ENCODE peak calls at places on chromosomes 16 and 17, in nine cellular contexts. S, Q, B, M, J, F, H, C and U are unnamed samples.

GRCh38 chr17:78697122-78697845 is 84.8 kb downstream of the CYTH1 start:
- DNase-seq in S (no peak), Q (no peak), B (no peak), M (no peak), J (peak), F (no peak), H (no peak), C (no peak), U (no peak)

GRCh38 chr17:2542456-2542855 is 30.8 kb upstream of the METTL16 start:
- DNase-seq in S (no peak), Q (peak), B (no peak), M (no peak), J (no peak), F (no peak), H (no peak), C (no peak), U (no peak)

GRCh38 chr16:85621698-85622433 is 8.7 kb downstream of the GSE1 start:
- DNase-seq in S (no peak), Q (peak), B (no peak), M (no peak), J (no peak), F (no peak), H (no peak), C (no peak), U (no peak)

GRCh38 chr17:29124135-29124930 is 55.9 kb downstream of the MYO18A start:
- DNase-seq in S (peak), Q (peak), B (peak), M (peak), J (peak), F (peak), H (no peak), C (no peak), U (peak)

GRCh38 chr16:14353340-14353739 is 276.7 kb downstream of the PARN start:
- DNase-seq in S (no peak), Q (no peak), B (no peak), M (no peak), J (no peak), F (no peak), H (no peak), C (no peak), U (no peak)

GRCh38 chr16:68396481-68396880 is 51.8 kb downstream of the SMPD3 start:
- DNase-seq in S (no peak), Q (peak), B (peak), M (no peak), J (peak), F (peak), H (no peak), C (peak), U (peak)

GRCh38 chr16:27690604-27691003 is 140.7 kb downstream of the KATNIP start:
- DNase-seq in S (no peak), Q (peak), B (no peak), M (no peak), J (peak), F (peak), H (no peak), C (no peak), U (peak)

GRCh38 chr16:50160495-50161164 is 7.5 kb downstream of the TENT4B start:
- DNase-seq in S (no peak), Q (peak), B (no peak), M (no peak), J (peak), F (no peak), H (no peak), C (no peak), U (no peak)

GRCh38 chr17:72931635-72932034 is 160.9 kb downstream of the SLC39A11 start:
- DNase-seq in S (no peak), Q (no peak), B (no peak), M (no peak), J (no peak), F (no peak), H (no peak), C (no peak), U (no peak)

GRCh38 chr17:18321309-18321708 is 6.2 kb downstream of the SMCR8 start:
- DNase-seq in S (no peak), Q (no peak), B (peak), M (no peak), J (peak), F (no peak), H (no peak), C (no peak), U (no peak)

GRCh38 chr17:77685881-77686486 is 272.5 kb upstream of the TNRC6C start:
- DNase-seq in S (no peak), Q (no peak), B (no peak), M (no peak), J (no peak), F (no peak), H (no peak), C (no peak), U (no peak)

GRCh38 chr16:48409839-48410610 is 24.8 kb upstream of the SIAH1 start:
- DNase-seq in S (peak), Q (peak), B (no peak), M (no peak), J (peak), F (no peak), H (no peak), C (no peak), U (no peak)

GRCh38 chr16:22027633-22028032 is 19.7 kb downstream of the MOSMO start:
- DNase-seq in S (no peak), Q (no peak), B (no peak), M (no peak), J (peak), F (no peak), H (no peak), C (no peak), U (no peak)

GRCh38 chr17:58755269-58755576 is 431 bp upstream of the PPM1E start:
- DNase-seq in S (no peak), Q (no peak), B (no peak), M (no peak), J (no peak), F (no peak), H (no peak), C (no peak), U (no peak)

GRCh38 chr17:42845918-42846593 is 1.7 kb downstream of the AOC2 start:
- DNase-seq in S (no peak), Q (no peak), B (no peak), M (no peak), J (no peak), F (no peak), H (no peak), C (no peak), U (peak)

GRCh38 chr17:31595076-31595475 is 203.6 kb downstream of the RAB11FIP4 start:
- DNase-seq in S (peak), Q (no peak), B (no peak), M (no peak), J (peak), F (no peak), H (no peak), C (no peak), U (no peak)

GRCh38 chr17:79560527-79560926 is 50.3 kb downstream of the RBFOX3 start:
- DNase-seq in S (no peak), Q (no peak), B (no peak), M (no peak), J (no peak), F (no peak), H (no peak), C (no peak), U (no peak)